ENCODE peak calls at places on chromosomes 13 and 19, in eight cellular contexts. R is heart left ventricle, K is uterus, B is Peyer's patch, T is tibial nerve, J is ovary, Y is breast epithelium, W is sigmoid colon. L is an unnamed sample.
A peak's percentile ranks its signal among the peaks of the same experiment; 100 is the strongest.

GRCh38 chr19:48859711-48860572 is 8.5 kb downstream of the PLEKHA4 start:
- DNase-seq in R (peak; percentile 23), K (no peak), B (no peak), T (no peak), J (no peak), Y (no peak), W (no peak), L (no peak)

GRCh38 chr13:44715287-44716224 is 139.4 kb upstream of the TSC22D1 start:
- DNase-seq in R (no peak), K (no peak), B (no peak), T (peak; percentile 30), J (no peak), Y (no peak), W (no peak), L (peak; percentile 44)

GRCh38 chr19:38985262-38985661 is 9.7 kb upstream of the FBXO17 start:
- DNase-seq in R (no peak), K (no peak), B (no peak), T (no peak), J (no peak), Y (no peak), W (no peak), L (no peak)

GRCh38 chr19:30567535-30568232 is 195.5 kb downstream of the ZNF536 start:
- DNase-seq in R (no peak), K (no peak), B (no peak), T (no peak), J (no peak), Y (no peak), W (no peak), L (no peak)

GRCh38 chr13:71869274-71869673 is 2.3 kb upstream of the DACH1 start:
- DNase-seq in R (no peak), K (no peak), B (no peak), T (no peak), J (no peak), Y (no peak), W (no peak), L (no peak)

GRCh38 chr19:13195678-13196077 is 45.5 kb downstream of the IER2 start:
- DNase-seq in R (no peak), K (no peak), B (peak; percentile 72), T (no peak), J (no peak), Y (no peak), W (no peak), L (no peak)

GRCh38 chr13:100550433-100550832 is 38.2 kb downstream of the GGACT start:
- DNase-seq in R (peak; percentile 25), K (peak; percentile 66), B (no peak), T (no peak), J (peak; percentile 73), Y (no peak), W (no peak), L (no peak)

GRCh38 chr19:15318241-15318691 is 14.1 kb downstream of the BRD4 start:
- DNase-seq in R (no peak), K (no peak), B (peak; percentile 64), T (no peak), J (peak; percentile 14), Y (no peak), W (no peak), L (no peak)

GRCh38 chr13:83691966-83692365 is 190.3 kb downstream of the SLITRK1 start:
- DNase-seq in R (no peak), K (no peak), B (no peak), T (no peak), J (no peak), Y (no peak), W (no peak), L (no peak)

GRCh38 chr13:76380436-76381065 is 505.7 kb downstream of the KCTD12 start:
- DNase-seq in R (no peak), K (no peak), B (no peak), T (no peak), J (no peak), Y (no peak), W (no peak), L (no peak)

GRCh38 chr19:5665781-5666513 is 14.4 kb downstream of the MICOS13 start:
- DNase-seq in R (no peak), K (no peak), B (no peak), T (no peak), J (no peak), Y (no peak), W (no peak), L (no peak)
- TF ChIP-seq CTCF in R (no peak), K (no peak), B (no peak), T (no peak), J (no peak), Y (no peak), W (no peak), L (no peak)

GRCh38 chr13:52600666-52601065 is 41.6 kb upstream of the HNRNPA1L2 start:
- DNase-seq in R (no peak), K (no peak), B (no peak), T (no peak), J (no peak), Y (no peak), W (no peak), L (no peak)

GRCh38 chr13:52597676-52598075 is 44.6 kb upstream of the HNRNPA1L2 start:
- DNase-seq in R (no peak), K (no peak), B (no peak), T (no peak), J (no peak), Y (no peak), W (no peak), L (no peak)

GRCh38 chr13:52599037-52599852 is 43.0 kb upstream of the HNRNPA1L2 start:
- DNase-seq in R (peak; percentile 35), K (no peak), B (no peak), T (peak; percentile 28), J (no peak), Y (no peak), W (no peak), L (peak; percentile 70)

DNA sequence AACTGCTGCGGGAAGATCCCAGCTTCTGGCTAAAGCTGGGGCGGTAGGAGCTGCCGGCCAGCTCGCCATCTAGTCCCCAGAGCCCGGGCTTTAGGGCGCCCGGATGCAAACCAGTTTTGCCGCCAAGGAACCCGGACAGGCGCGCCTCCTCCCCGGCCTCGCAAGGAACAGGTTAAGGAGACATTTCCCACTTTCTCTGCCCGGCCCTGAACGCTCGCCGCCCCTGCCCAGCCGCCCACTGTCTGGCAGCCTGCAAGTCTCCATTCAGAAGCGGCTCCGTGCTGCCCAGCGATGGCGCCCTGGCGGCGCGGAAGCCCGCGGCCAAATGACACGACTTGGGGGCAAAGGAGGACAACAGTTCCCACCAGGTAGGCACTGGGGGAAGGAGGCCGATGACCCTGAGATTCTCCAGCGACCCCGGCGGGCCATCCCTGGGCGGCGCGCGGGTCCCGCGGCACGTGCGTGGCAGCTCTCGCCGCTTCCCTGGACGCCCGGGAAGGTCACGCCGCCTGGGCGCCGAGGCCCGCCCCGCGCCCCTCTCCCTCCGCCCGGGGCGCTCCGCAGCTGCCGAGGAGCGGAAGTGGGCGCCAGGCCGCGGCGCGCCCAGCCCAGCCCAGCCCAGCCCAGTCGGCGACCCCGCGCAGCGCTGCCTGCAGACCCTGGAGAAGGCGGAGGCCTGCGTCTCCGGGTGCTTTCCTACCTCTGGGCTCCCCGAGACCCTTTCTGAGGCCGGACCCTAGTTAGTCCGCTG is 42.2 kb upstream of the HNRNPA1L2 start:
- DNase-seq in R (peak; percentile 32), K (peak; percentile 26), B (no peak), T (no peak), J (peak; percentile 70), Y (no peak), W (no peak), L (peak; percentile 33)
- TF ChIP-seq POLR2A in R (no peak), K (peak; percentile 28), B (no peak), T (no peak), J (no peak), Y (no peak), W (no peak), L (no peak)

DNA sequence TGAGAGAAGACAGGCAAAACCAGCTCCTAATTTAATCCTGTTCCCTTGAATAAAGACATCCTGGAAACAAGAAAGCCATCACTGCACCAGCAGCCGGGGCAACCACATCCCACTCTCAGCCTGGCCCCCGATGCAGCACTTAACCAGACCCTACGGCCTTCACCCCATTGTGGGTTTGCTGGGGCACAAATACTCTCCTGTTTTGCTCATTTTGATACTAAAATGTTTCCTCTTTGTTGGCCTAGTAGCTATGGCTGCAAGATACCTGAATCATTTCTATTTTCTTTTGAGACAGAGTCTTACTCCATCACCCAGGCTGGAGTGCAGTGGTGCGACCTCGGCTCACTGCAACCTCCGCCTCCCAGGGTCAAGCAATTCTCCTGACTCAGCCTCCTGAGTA is 28.4 kb downstream of the ANKRD27 start:
- DNase-seq in R (no peak), K (no peak), B (no peak), T (no peak), J (no peak), Y (no peak), W (no peak), L (no peak)
- H3K36me3 ChIP-seq in R (peaks cover 25% of the 10 kb centered on the region), K (no peaks in the 10 kb centered on the region), B (no peaks in the 10 kb centered on the region), T (no peaks in the 10 kb centered on the region), J (no peaks in the 10 kb centered on the region), Y (peaks cover 16% of the 10 kb centered on the region), W (peaks cover 19% of the 10 kb centered on the region), L (no peaks in the 10 kb centered on the region)

GRCh38 chr13:51844862-51845573 is at the start of gene TMEM272:
- DNase-seq in R (no peak), K (peak; percentile 55), B (peak; percentile 29), T (no peak), J (peak; percentile 78), Y (no peak), W (no peak), L (no peak)

GRCh38 chr13:51846756-51847155 is 1.8 kb upstream of the TMEM272 start:
- DNase-seq in R (no peak), K (no peak), B (no peak), T (no peak), J (no peak), Y (no peak), W (no peak), L (no peak)

GRCh38 chr13:51845574-51846318 is 769 bp upstream of the TMEM272 start:
- DNase-seq in R (no peak), K (no peak), B (no peak), T (no peak), J (no peak), Y (no peak), W (no peak), L (no peak)

GRCh38 chr13:51848674-51849073 is 3.7 kb upstream of the TMEM272 start:
- DNase-seq in R (no peak), K (no peak), B (no peak), T (no peak), J (no peak), Y (no peak), W (no peak), L (no peak)

GRCh38 chr13:51849145-51850101 is 4.4 kb upstream of the TMEM272 start:
- DNase-seq in R (no peak), K (no peak), B (no peak), T (no peak), J (no peak), Y (no peak), W (no peak), L (no peak)
- TF ChIP-seq CTCF in R (peak; percentile 41), K (no peak), B (no peak), T (peak; percentile 13), J (no peak), Y (no peak), W (peak; percentile 17), L (no peak)

L was measured in prostate gland.